ENCODE peak calls at places on chromosomes 1 and 21, in six cellular contexts. One of them, this sample, is unnamed.

GRCh38 chr1:233373226-233373625 is 45.7 kb downstream of the MAP3K21 start:
- DNase-seq in RCC 7860: no peak
- DNase-seq in activated naive CD4-positive, alpha-beta T cell treated with anti-CD3 and anti-CD28 coated beads, Interleukin-2, amount 50 U/mL, for 16 hours: no peak
- DNase-seq in Caco-2: no peak
- DNase-seq in midbrain: no peak
- DNase-seq in GM12864: no peak
- DNase-seq in this sample: no peak

GRCh38 chr21:43360441-43361126 is 66.3 kb downstream of the SIK1 start:
- DNase-seq in RCC 7860: no peak
- DNase-seq in activated naive CD4-positive, alpha-beta T cell treated with anti-CD3 and anti-CD28 coated beads, Interleukin-2, amount 50 U/mL, for 16 hours: no peak
- DNase-seq in Caco-2: no peak
- DNase-seq in midbrain: no peak
- DNase-seq in GM12864: no peak
- DNase-seq in this sample: no peak

GRCh38 chr1:80392529-80392928 is 1386.0 kb upstream of the ADGRL4 start:
- DNase-seq in RCC 7860: no peak
- DNase-seq in activated naive CD4-positive, alpha-beta T cell treated with anti-CD3 and anti-CD28 coated beads, Interleukin-2, amount 50 U/mL, for 16 hours: no peak
- DNase-seq in Caco-2: no peak
- DNase-seq in midbrain: no peak
- DNase-seq in GM12864: no peak
- DNase-seq in this sample: no peak

GRCh38 chr1:62209931-62210595 is 15.4 kb downstream of the L1TD1 start:
- DNase-seq in RCC 7860: no peak
- DNase-seq in activated naive CD4-positive, alpha-beta T cell treated with anti-CD3 and anti-CD28 coated beads, Interleukin-2, amount 50 U/mL, for 16 hours: no peak
- DNase-seq in Caco-2: no peak
- DNase-seq in midbrain: no peak
- DNase-seq in GM12864: no peak
- DNase-seq in this sample: no peak

GRCh38 chr1:64246294-64246917 is 43.0 kb downstream of the UBE2U start:
- DNase-seq in RCC 7860: peak
- DNase-seq in activated naive CD4-positive, alpha-beta T cell treated with anti-CD3 and anti-CD28 coated beads, Interleukin-2, amount 50 U/mL, for 16 hours: no peak
- DNase-seq in Caco-2: no peak
- DNase-seq in midbrain: peak
- DNase-seq in GM12864: no peak
- DNase-seq in this sample: no peak

GRCh38 chr1:12760256-12760795 is 13.2 kb upstream of the PRAMEF12 start:
- DNase-seq in RCC 7860: no peak
- DNase-seq in activated naive CD4-positive, alpha-beta T cell treated with anti-CD3 and anti-CD28 coated beads, Interleukin-2, amount 50 U/mL, for 16 hours: no peak
- DNase-seq in Caco-2: peak
- DNase-seq in midbrain: no peak
- DNase-seq in GM12864: no peak
- DNase-seq in this sample: no peak

GRCh38 chr1:223016890-223017289 is 126.2 kb downstream of the TLR5 start:
- DNase-seq in RCC 7860: no peak
- DNase-seq in activated naive CD4-positive, alpha-beta T cell treated with anti-CD3 and anti-CD28 coated beads, Interleukin-2, amount 50 U/mL, for 16 hours: no peak
- DNase-seq in Caco-2: no peak
- DNase-seq in midbrain: no peak
- DNase-seq in GM12864: no peak
- DNase-seq in this sample: no peak

GRCh38 chr1:70090875-70091274 is 114.5 kb downstream of the LRRC40 start:
- DNase-seq in RCC 7860: peak
- DNase-seq in activated naive CD4-positive, alpha-beta T cell treated with anti-CD3 and anti-CD28 coated beads, Interleukin-2, amount 50 U/mL, for 16 hours: no peak
- DNase-seq in Caco-2: no peak
- DNase-seq in midbrain: no peak
- DNase-seq in GM12864: no peak
- DNase-seq in this sample: no peak

GRCh38 chr1:203038891-203039608 is 12.8 kb downstream of the PPFIA4 start:
- DNase-seq in RCC 7860: peak
- DNase-seq in activated naive CD4-positive, alpha-beta T cell treated with anti-CD3 and anti-CD28 coated beads, Interleukin-2, amount 50 U/mL, for 16 hours: peak
- DNase-seq in Caco-2: peak
- DNase-seq in midbrain: peak
- DNase-seq in GM12864: peak
- DNase-seq in this sample: peak

GRCh38 chr1:157852476-157852875 is 10.9 kb upstream of the CD5L start:
- DNase-seq in RCC 7860: peak
- DNase-seq in activated naive CD4-positive, alpha-beta T cell treated with anti-CD3 and anti-CD28 coated beads, Interleukin-2, amount 50 U/mL, for 16 hours: no peak
- DNase-seq in Caco-2: no peak
- DNase-seq in midbrain: no peak
- DNase-seq in GM12864: no peak
- DNase-seq in this sample: no peak

GRCh38 chr1:174953170-174953569 is 46.6 kb upstream of the CACYBP start:
- DNase-seq in RCC 7860: no peak
- DNase-seq in activated naive CD4-positive, alpha-beta T cell treated with anti-CD3 and anti-CD28 coated beads, Interleukin-2, amount 50 U/mL, for 16 hours: no peak
- DNase-seq in Caco-2: no peak
- DNase-seq in midbrain: no peak
- DNase-seq in GM12864: no peak
- DNase-seq in this sample: no peak

GRCh38 chr1:235502601-235503332 is 1.5 kb downstream of the B3GALNT2 start:
- DNase-seq in RCC 7860: no peak
- DNase-seq in activated naive CD4-positive, alpha-beta T cell treated with anti-CD3 and anti-CD28 coated beads, Interleukin-2, amount 50 U/mL, for 16 hours: no peak
- DNase-seq in Caco-2: peak
- DNase-seq in midbrain: peak
- DNase-seq in GM12864: no peak
- DNase-seq in this sample: no peak

GRCh38 chr1:194372266-194372665 is 1185.9 kb upstream of the B3GALT2 start:
- DNase-seq in RCC 7860: no peak
- DNase-seq in activated naive CD4-positive, alpha-beta T cell treated with anti-CD3 and anti-CD28 coated beads, Interleukin-2, amount 50 U/mL, for 16 hours: no peak
- DNase-seq in Caco-2: no peak
- DNase-seq in midbrain: peak
- DNase-seq in GM12864: no peak
- DNase-seq in this sample: no peak

GRCh38 chr1:59061876-59062275 is 235.0 kb upstream of the FGGY start:
- DNase-seq in RCC 7860: no peak
- DNase-seq in activated naive CD4-positive, alpha-beta T cell treated with anti-CD3 and anti-CD28 coated beads, Interleukin-2, amount 50 U/mL, for 16 hours: no peak
- DNase-seq in Caco-2: no peak
- DNase-seq in midbrain: peak
- DNase-seq in GM12864: no peak
- DNase-seq in this sample: no peak

GRCh38 chr1:40140211-40140709 is 20.9 kb upstream of the RLF start:
- DNase-seq in RCC 7860: no peak
- DNase-seq in activated naive CD4-positive, alpha-beta T cell treated with anti-CD3 and anti-CD28 coated beads, Interleukin-2, amount 50 U/mL, for 16 hours: no peak
- DNase-seq in Caco-2: peak
- DNase-seq in midbrain: no peak
- DNase-seq in GM12864: no peak
- DNase-seq in this sample: no peak

GRCh38 chr1:231478386-231478785 is 50.1 kb upstream of the TSNAX start:
- DNase-seq in RCC 7860: no peak
- DNase-seq in activated naive CD4-positive, alpha-beta T cell treated with anti-CD3 and anti-CD28 coated beads, Interleukin-2, amount 50 U/mL, for 16 hours: no peak
- DNase-seq in Caco-2: no peak
- DNase-seq in midbrain: no peak
- DNase-seq in GM12864: no peak
- DNase-seq in this sample: no peak